ENCODE peak calls at places on chromosome 20, in four cellular contexts. T is left ventricle myocardium inferior, M is fibroblast of pulmonary artery, B is BJ. J is an unnamed sample.

GRCh38 chr20:61173966-61174725 is 77.9 kb upstream of the CDH4 start:
- DNase-seq in T (no peak), M (no peak), B (no peak), J (no peak)

GRCh38 chr20:46939031-46939430 is 44.4 kb downstream of the EYA2 start:
- DNase-seq in T (no peak), M (peak), B (no peak), J (peak)

GRCh38 chr20:48215536-48215935 is 430.3 kb upstream of the SULF2 start:
- DNase-seq in T (no peak), M (no peak), B (no peak), J (no peak)

GRCh38 chr20:17680128-17680835 is 1.8 kb downstream of the RRBP1 start:
- DNase-seq in T (peak), M (peak), B (no peak), J (peak)

GRCh38 chr20:53292347-53292746 is 301.3 kb downstream of the ZNF217 start:
- DNase-seq in T (no peak), M (no peak), B (no peak), J (no peak)

GRCh38 chr20:62122659-62123449 is 579 bp downstream of the LSM14B start:
- DNase-seq in T (no peak), M (peak), B (no peak), J (peak)

GRCh38 chr20:8932192-8933150 is 136.4 kb upstream of the PLCB4 start:
- DNase-seq in T (no peak), M (peak), B (peak), J (peak)

GRCh38 chr20:706366-706885 is 30.8 kb upstream of the SCRT2 start:
- DNase-seq in T (no peak), M (no peak), B (no peak), J (no peak)

GRCh38 chr20:53513168-53513488 is 80.5 kb downstream of the ZNF217 start:
- DNase-seq in T (no peak), M (no peak), B (no peak), J (no peak)

GRCh38 chr20:37627060-37627766 is 66.6 kb upstream of the CTNNBL1 start:
- DNase-seq in T (peak), M (peak), B (no peak), J (peak)

GRCh38 chr20:34516874-34517542 is 786 bp downstream of the DYNLRB1 start:
- DNase-seq in T (no peak), M (peak), B (no peak), J (peak)

GRCh38 chr20:58549231-58549630 is 34.0 kb upstream of the APCDD1L start:
- DNase-seq in T (no peak), M (no peak), B (no peak), J (no peak)

GRCh38 chr20:25006431-25007167 is 14.0 kb upstream of the APMAP start:
- DNase-seq in T (no peak), M (no peak), B (no peak), J (no peak)

GRCh38 chr20:33757046-33757445 is 25.2 kb downstream of the ZNF341 start:
- DNase-seq in T (no peak), M (no peak), B (no peak), J (no peak)

GRCh38 chr20:43957392-43957791 is 42.7 kb downstream of the TOX2 start:
- DNase-seq in T (no peak), M (no peak), B (no peak), J (no peak)

GRCh38 chr20:59518881-59519706 is 85.2 kb upstream of the PHACTR3 start:
- DNase-seq in T (no peak), M (peak), B (no peak), J (peak)

GRCh38 chr20:31706607-31707257 is 15.9 kb downstream of the BCL2L1 start:
- DNase-seq in T (no peak), M (peak), B (no peak), J (no peak)

GRCh38 chr20:330233-331149 is 5.1 kb downstream of the SOX12 start:
- DNase-seq in T (no peak), M (peak), B (no peak), J (peak)

GRCh38 chr20:61426361-61426760 is 174.3 kb downstream of the CDH4 start:
- DNase-seq in T (no peak), M (no peak), B (no peak), J (peak)

GRCh38 chr20:20363449-20364015 is 4.4 kb upstream of the INSM1 start:
- DNase-seq in T (no peak), M (no peak), B (no peak), J (no peak)

GRCh38 chr20:1085515-1086272 is 32.7 kb upstream of the PSMF1 start:
- DNase-seq in T (no peak), M (no peak), B (no peak), J (no peak)

GRCh38 chr20:44331201-44331600 is 5.6 kb upstream of the R3HDML start:
- DNase-seq in T (no peak), M (no peak), B (no peak), J (no peak)

DNA sequence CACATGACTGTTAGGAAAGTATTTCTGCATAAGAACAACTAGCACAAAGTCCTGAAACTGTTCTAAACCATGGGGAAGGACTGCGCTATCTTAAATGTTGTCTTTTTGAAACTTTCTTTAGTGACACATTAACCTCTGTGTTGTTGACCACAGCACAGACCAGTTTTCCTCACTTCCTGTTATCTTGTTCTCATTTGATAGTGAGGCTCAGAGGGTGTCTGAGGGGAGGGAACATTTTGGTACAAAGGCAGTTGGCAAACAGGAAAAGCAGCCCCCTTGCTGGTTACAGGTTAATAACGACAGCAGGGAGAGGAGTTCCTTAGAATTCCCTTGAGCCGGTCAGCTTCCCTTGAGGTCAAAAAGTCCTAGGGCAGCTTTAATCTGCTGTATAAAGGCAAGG is 143.5 kb upstream of the BMP2 start:
- DNase-seq in T (no peak), M (no peak), B (no peak), J (no peak)
- H3K4me3 ChIP-seq in T (no peak), M (no peak), B (no peak), J (no peak)

DNA sequence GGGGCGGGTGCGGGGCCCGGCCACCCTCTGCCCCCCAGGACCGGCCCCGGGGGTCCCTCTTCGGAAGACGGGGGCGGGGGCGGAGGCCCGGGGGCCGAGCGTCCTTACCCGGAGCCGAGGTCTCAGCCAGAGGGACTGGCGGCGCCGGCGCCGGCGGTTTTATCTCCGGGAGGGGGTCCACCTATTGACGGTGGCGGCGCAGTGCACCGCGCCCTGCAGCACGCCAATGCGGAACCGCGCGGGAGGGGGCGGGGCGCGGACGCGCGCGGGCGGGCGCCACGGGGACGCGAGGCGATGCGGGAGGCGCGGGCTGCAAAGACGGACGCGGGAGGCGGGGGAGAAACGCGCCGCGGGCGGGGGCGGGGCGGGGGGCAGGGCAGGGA is at the start of gene EEF1A2:
- DNase-seq in T (peak), M (no peak), B (no peak), J (no peak)
- TF ChIP-seq CTCF in T (peak), M (no peak), B (peak), J (no peak)

GRCh38 chr20:10434832-10435812 is at the start of gene SLX4IP:
- DNase-seq in T (peak), M (peak), B (peak), J (peak)
- H3K4me3 ChIP-seq in T (peak), M (peak), B (peak), J (peak)

GRCh38 chr20:63234693-63235398 is 859 bp upstream of the BIRC7 start:
- DNase-seq in T (no peak), M (no peak), B (no peak), J (peak)
- TF ChIP-seq CTCF in T (peak), M (peak), B (peak), J (peak)

DNA sequence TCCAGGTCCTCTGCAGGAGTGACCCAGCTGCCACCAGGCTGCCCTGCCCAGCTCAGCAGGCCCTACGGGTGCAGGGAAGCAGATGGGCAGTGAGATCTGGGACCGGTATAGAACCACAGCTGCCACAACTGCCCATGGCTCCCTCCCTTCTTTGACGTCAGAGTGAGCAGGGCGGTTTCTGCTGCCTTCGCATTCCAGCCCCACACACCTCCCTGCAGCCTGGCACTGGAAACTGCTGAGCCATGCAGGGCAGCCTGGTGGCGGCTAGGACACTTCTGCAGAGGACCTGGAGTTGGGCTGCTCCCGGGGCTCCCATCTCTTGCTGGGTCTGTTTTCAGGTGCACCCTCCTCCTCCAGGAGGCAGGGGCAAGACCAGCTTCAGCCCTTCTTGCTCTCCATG is 101.6 kb upstream of the CD93 start:
- DNase-seq in T (peak), M (peak), B (no peak), J (peak)
- H3K4me3 ChIP-seq in T (no peak), M (no peak), B (no peak), J (peak)

DNA sequence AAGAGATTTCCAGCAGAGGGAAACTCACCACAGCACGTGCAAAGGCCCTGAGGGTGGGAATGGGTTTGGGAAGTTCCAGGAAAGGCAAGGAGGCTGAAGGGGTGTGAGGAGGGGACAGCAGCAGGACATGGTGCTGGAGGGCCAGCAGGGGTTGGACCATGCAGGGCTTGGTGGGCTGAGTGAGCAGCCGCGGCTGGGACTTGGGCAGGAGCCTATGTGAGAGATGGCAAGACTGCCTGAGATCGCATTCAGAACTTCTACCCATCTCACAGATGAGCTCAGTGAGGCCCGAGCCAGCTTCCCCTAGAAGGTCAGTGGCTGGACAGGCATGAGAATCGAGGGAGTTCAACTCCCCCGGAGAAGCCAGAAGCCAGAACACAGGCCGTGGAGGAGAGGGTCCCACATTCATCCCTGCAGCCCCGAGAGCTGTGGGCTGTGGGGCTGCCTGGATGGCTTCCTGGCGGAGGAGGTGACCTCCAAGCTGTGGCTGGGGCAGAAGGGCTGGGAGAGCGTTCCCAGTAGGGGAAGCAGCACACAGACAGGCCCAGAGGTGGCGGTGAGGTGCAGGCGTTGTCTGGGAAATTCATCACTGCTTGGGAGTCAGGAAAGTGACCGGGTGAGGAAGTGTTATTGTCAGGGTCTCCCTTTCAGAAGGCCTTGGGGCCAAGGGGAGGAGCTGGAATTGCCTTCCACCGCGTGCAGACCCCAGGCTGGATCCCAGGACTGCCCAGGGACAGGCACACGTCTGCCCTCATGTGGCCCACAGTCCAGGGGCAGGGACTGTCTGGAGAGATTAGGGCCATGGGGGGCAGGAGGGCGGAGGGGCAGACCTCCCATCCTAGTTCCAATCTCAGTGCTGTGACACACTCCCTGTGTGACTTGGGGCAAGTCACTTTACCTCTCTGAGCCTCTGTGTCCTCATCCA is 103.8 kb downstream of the CEBPB start:
- DNase-seq in T (no peak), M (no peak), B (no peak), J (no peak)
- TF ChIP-seq CTCF in T (no peak), M (no peak), B (no peak), J (no peak)

GRCh38 chr20:29085625-29086024 is 2171.8 kb upstream of the DEFB115 start:
- DNase-seq in T (no peak), M (no peak), B (no peak), J (no peak)

DNA sequence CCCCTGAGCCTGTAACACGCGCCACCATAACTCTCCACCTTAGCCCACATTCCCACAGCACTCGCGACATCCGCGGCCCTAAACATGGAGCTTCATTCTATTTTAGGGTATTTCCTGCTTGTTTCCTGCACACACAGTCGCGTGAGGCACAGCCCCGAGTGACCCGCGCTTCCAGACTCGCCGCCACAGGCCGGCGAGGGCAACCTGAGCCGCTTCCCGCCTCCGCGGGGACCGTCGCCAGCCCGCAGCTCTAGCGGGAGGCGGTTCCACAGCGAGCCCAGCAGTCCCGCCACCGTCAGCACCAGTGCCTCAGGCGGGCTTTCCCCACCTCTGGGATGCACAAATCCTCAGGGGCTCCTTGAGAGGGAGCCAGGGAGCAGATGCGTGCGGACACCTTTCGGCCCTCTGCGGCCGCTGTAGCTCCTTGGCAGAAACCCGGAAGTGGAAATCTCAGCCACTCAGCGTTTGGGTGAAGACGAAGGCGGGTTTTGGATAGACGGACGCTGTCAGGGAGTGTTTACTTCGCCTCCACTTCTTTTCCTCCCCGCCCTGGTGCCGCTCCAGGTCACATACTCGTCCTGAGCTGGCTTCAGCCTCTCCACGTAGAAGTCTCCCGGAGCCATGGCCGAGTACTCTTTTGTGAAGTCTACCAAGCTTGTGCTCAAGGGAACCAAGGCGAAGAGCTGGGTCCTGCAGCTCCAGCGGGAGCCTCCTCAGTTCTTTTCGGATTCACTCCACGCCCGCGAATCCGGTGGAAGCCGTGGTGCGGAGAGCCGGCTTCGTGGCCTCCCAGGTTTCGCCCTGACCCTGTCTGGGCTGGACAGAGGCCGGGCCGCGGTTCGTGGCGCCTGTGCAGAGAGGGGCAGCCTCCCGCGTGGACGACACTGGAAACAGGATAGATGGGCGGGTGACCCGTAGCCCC is 2177.4 kb upstream of the DEFB115 start:
- DNase-seq in T (no peak), M (peak), B (no peak), J (peak)
- H3K4me3 ChIP-seq in T (peak), M (peak), B (peak), J (peak)

DNA sequence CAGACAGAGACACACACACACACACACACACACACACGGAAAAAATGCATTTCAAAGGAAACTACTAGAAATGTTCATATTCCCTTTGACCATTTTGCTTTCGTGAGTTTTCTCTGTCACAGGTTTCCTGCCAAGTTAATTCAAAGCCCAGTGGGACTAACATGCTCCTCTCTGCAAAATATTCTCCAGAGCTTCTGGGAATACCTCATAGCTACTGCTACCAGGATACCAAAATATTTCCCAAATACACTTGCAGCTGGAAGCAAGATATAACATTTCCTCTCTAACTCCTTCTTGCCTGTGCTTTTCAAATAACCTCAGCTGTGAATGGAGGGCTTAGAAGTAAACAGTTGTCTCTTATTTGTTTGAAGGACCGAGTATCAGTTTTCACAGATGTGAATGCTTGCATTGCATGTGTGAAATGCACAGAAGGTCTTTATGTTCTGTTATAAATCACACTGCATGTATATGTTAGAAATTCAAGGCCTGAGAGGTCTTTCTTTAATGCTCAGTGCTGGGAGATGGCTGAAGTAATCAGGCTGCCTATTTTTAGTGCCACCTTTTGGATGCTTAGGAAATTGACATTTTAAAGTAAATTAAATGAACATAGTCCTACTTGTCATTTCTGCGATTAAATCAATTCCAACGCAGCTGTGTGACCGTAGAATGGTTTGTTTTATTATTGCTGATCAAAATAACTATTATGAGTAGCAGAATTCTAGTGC is 8.7 kb upstream of the FAM209A start:
- DNase-seq in T (no peak), M (peak), B (no peak), J (no peak)
- TF ChIP-seq CTCF in T (peak), M (peak), B (peak), J (peak)

DNA sequence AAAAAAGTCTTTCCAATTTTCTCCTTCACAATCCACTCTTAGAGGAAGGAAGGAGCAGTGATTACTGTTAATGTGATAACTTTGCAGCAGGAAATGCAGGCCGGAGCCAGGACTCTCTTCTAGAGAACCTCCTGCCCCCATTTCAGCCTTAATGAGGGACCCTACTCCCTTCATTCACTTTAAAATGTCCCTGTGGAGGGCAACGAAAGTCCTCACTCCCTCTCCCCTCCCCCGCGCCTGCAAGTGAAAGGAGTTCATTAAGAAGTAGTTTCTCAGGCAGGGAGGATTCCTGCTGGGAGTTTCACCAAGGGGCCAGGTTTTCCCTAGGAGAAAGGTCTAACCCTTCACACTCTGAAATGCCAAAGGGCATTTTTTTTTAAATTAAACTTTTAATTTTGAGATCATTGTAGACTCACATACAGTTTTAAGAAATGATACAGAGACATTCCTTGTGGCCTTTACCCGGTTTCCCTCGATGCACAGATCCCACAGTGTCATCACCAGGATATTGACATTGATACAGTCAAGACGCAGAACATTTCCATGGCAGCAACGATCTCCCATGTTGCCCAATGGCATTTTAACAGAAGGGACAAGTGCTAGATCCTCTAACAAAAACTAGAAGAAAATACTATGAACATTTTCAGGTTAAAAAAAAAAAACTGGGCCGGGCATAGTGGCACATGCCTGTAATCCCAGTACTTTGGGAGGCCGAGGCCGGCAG is 6.8 kb upstream of the COMMD7 start:
- DNase-seq in T (no peak), M (no peak), B (no peak), J (no peak)
- H3K4me3 ChIP-seq in T (no peak), M (no peak), B (no peak), J (no peak)